ENCODE peak calls at places on chromosomes 6 and 20, in seven cellular contexts. U, G, I, W, Z, Y and T are unnamed samples. For H3K27me3, the result is how much of the 10 kb centered on the place peaks cover.

GRCh38 chr20:45822863-45823262 is 4.2 kb downstream of the TNNC2 start:
- DNase-seq in Y (peak), W (peak), G (peak), U (no peak), Z (no peak), I (no peak), T (peak)

GRCh38 chr20:57698191-57698866 is 11.5 kb downstream of the PMEPA1 start:
- DNase-seq in W (peak), U (peak), I (peak), Z (peak), Y (no peak), G (no peak), T (peak)

GRCh38 chr6:90368001-90368400 is 71.4 kb upstream of the BACH2 start:
- DNase-seq in W (no peak), G (no peak), I (no peak), Y (no peak), U (no peak), Z (no peak), T (no peak)

GRCh38 chr6:84150680-84151079 is 76.8 kb downstream of the CEP162 start:
- DNase-seq in U (peak), G (no peak), W (no peak), Z (no peak), I (peak), Y (no peak), T (no peak)

GRCh38 chr6:127462391-127462790 is 3.2 kb upstream of the KIAA0408 start:
- DNase-seq in U (no peak), Y (no peak), G (no peak), I (no peak), Z (no peak), W (peak), T (peak)

GRCh38 chr20:48959902-48960550 is 38.5 kb downstream of the ARFGEF2 start:
- DNase-seq in I (no peak), W (peak), Y (no peak), G (no peak), Z (no peak), U (no peak), T (no peak)

GRCh38 chr6:156379946-156380707 is 397.1 kb upstream of the ARID1B start:
- DNase-seq in G (no peak), Y (no peak), I (peak), U (peak), W (peak), Z (no peak), T (no peak)

GRCh38 chr6:105015482-105015881 is 58.6 kb downstream of the LIN28B start:
- DNase-seq in W (peak), G (no peak), Y (no peak), Z (no peak), I (peak), U (peak), T (peak)

GRCh38 chr20:37226889-37227288 is 34.7 kb downstream of the GHRH start:
- DNase-seq in I (peak), Y (peak), W (no peak), U (peak), G (peak), Z (no peak), T (no peak)

GRCh38 chr6:139540276-139540675 is 165.8 kb upstream of the CITED2 start:
- DNase-seq in Y (no peak), G (no peak), Z (peak), U (peak), I (peak), W (peak), T (peak)

GRCh38 chr6:157284738-157285421 is 38.4 kb downstream of the TMEM242 start:
- DNase-seq in G (no peak), Y (no peak), I (no peak), Z (no peak), W (no peak), U (no peak), T (no peak)

GRCh38 chr6:91664327-91664959 is 1077.6 kb upstream of the MAP3K7 start:
- DNase-seq in G (no peak), Y (no peak), U (no peak), Z (no peak), W (no peak), I (no peak), T (no peak)

GRCh38 chr20:15927893-15928650 is 645.2 kb downstream of the KIF16B start:
- DNase-seq in U (no peak), Z (no peak), Y (no peak), W (peak), G (no peak), I (no peak), T (no peak)

GRCh38 chr6:157358287-157358686 is 22.7 kb upstream of the ZDHHC14 start:
- DNase-seq in U (no peak), Y (no peak), W (no peak), G (no peak), I (no peak), Z (no peak), T (no peak)

GRCh38 chr6:92667843-92668242 is 751.5 kb downstream of the EPHA7 start:
- DNase-seq in Z (no peak), I (peak), U (peak), Y (no peak), G (no peak), W (no peak), T (no peak)

GRCh38 chr6:63558270-63558669 is 14.0 kb upstream of the LOC128125822 start:
- DNase-seq in W (no peak), G (no peak), U (no peak), Y (no peak), Z (no peak), I (no peak), T (no peak)

GRCh38 chr20:53929399-53929798 is 141.0 kb downstream of the BCAS1 start:
- DNase-seq in W (no peak), Y (no peak), I (no peak), Z (no peak), U (no peak), G (no peak), T (no peak)

GRCh38 chr6:107932580-107932979 is 25.4 kb downstream of the SEC63 start:
- DNase-seq in I (no peak), U (no peak), G (no peak), Z (no peak), W (no peak), Y (no peak), T (no peak)

GRCh38 chr6:117483004-117483644 is 650 bp downstream of the DCBLD1 start:
- DNase-seq in I (peak), Z (no peak), U (no peak), G (peak), Y (peak), W (peak), T (peak)

GRCh38 chr6:80329496-80329895 is 223.0 kb downstream of the BCKDHB start:
- DNase-seq in W (no peak), G (no peak), U (no peak), Z (no peak), I (no peak), Y (no peak), T (no peak)

GRCh38 chr6:6246539-6246938 is 73.9 kb downstream of the F13A1 start:
- DNase-seq in U (no peak), W (no peak), G (no peak), Y (no peak), Z (no peak), I (no peak), T (peak)

GRCh38 chr6:168192195-168192900 is 113.3 kb upstream of the FRMD1 start:
- DNase-seq in W (no peak), G (no peak), U (no peak), Y (peak), Z (no peak), I (no peak), T (peak)

GRCh38 chr6:3023663-3024483 is 24.2 kb downstream of the NQO2 start:
- DNase-seq in G (peak), U (peak), Z (peak), W (peak), I (peak), Y (peak), T (peak)

GRCh38 chr6:164347455-164347854 is 932.9 kb downstream of the QKI start:
- DNase-seq in W (no peak), Y (no peak), Z (no peak), U (no peak), G (no peak), I (no peak), T (no peak)

GRCh38 chr20:18390201-18390600 is 76.6 kb downstream of the DZANK1 start:
- DNase-seq in Y (no peak), U (no peak), W (no peak), G (no peak), Z (no peak), I (no peak), T (peak)
- H3K27me3 ChIP-seq in Y (under half), U (under half), W (under half), G (under half), Z (under half), I (under half), T (under half)

GRCh38 chr20:59463541-59463940 is 140.8 kb upstream of the PHACTR3 start:
- DNase-seq in Z (no peak), G (no peak), W (no peak), Y (no peak), I (no peak), U (no peak), T (no peak)

GRCh38 chr20:59462249-59462648 is 142.1 kb upstream of the PHACTR3 start:
- DNase-seq in I (no peak), G (no peak), Z (no peak), Y (no peak), W (no peak), U (no peak), T (no peak)

GRCh38 chr20:59458645-59459044 is 145.7 kb upstream of the PHACTR3 start:
- DNase-seq in Z (no peak), U (no peak), G (no peak), I (no peak), Y (no peak), W (no peak), T (no peak)

GRCh38 chr20:59459586-59459985 is 144.8 kb upstream of the PHACTR3 start:
- DNase-seq in G (no peak), Z (no peak), U (no peak), Y (no peak), W (no peak), I (no peak), T (no peak)

GRCh38 chr20:59460352-59460751 is 144.0 kb upstream of the PHACTR3 start:
- DNase-seq in I (no peak), W (no peak), G (no peak), U (no peak), Y (no peak), Z (no peak), T (no peak)
- H3K27ac ChIP-seq in I (no peak), W (no peak), G (no peak), U (no peak), Y (no peak), Z (no peak), T (no peak)

DNA sequence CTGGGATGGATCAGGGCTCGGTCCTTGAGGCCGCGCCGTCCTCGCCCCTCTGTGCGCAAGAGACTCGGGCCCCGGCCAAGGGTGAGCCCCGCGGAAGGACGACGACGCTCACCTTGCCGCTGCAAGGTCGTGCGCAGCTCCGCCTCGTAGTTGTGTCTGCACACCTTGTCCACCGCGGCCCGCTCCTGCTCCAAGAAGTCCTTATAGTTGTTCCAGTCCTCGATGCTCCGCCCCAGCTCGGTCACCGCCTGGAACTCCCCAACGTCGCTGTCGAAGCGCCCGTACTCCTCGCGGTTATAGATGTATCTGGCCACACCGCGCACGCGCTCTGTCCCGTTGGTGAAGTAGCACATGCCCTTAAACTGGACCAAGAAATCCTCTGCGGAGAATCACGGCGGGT is 1.8 kb downstream of the HLA-DQB2 start:
- DNase-seq in Z (no peak), I (no peak), W (no peak), U (no peak), Y (no peak), G (no peak), T (no peak)
- H3K27me3 ChIP-seq in Z (under half), I (under half), W (half or more), U (under half), Y (under half), G (under half), T (under half)

GRCh38 chr20:8156603-8157079 is 24.6 kb downstream of the PLCB1 start:
- DNase-seq in Z (peak), G (no peak), I (no peak), W (peak), Y (no peak), U (peak), T (peak)
- H3K27ac ChIP-seq in Z (no peak), G (no peak), I (no peak), W (no peak), Y (peak), U (no peak), T (peak)

DNA sequence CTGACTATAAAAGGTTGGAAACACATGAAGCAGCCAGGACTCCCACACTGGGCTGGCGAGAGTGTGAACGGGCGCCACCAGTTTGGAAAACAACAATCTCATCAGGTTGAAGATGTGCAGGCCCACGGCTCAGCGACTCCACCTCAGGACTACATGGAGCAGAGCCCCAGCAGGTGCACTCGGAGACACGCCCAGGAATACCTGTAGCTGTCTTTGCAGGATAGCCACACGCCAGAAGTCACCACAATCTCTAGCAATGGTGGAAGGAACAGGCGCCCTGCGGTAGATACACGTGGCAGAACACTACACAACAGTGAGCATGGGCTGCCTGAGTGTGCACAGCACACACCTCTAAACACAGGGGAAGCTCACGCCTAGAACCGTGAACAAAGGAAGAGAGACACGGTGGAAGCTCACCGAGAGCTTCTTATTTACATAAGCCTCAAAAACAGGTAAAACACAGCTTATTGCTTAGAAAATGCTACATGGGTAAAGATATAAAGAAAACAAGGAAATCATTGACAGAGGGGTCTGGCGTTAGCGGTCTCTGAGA is 28.7 kb upstream of the RPS6KA2 start:
- DNase-seq in G (no peak), Y (no peak), Z (no peak), W (no peak), U (no peak), I (no peak), T (no peak)
- H3K27me3 ChIP-seq in G (under half), Y (under half), Z (under half), W (under half), U (under half), I (under half), T (under half)

DNA sequence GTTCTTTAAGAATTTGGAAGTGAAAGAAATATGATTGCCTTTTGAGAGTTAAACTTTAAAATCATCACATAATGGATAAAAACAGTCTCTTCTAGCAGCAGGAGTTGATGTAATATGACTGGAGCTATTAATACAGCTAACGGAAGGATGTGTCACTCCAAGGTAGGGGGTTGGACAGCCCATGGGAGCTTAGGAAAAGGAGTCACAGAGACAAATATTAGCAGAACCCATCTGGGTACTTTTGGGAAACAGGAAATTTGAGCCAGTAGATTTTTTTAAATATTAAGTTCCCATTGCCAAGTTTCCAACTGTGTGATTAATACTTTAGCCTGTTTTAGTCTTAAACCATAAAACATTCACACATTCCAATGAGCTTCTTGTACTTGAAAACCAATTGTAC is 164.7 kb upstream of the RIMS1 start:
- DNase-seq in W (no peak), Z (no peak), I (peak), U (peak), G (no peak), Y (peak), T (no peak)
- H3K27ac ChIP-seq in W (no peak), Z (no peak), I (no peak), U (no peak), G (no peak), Y (peak), T (no peak)

DNA sequence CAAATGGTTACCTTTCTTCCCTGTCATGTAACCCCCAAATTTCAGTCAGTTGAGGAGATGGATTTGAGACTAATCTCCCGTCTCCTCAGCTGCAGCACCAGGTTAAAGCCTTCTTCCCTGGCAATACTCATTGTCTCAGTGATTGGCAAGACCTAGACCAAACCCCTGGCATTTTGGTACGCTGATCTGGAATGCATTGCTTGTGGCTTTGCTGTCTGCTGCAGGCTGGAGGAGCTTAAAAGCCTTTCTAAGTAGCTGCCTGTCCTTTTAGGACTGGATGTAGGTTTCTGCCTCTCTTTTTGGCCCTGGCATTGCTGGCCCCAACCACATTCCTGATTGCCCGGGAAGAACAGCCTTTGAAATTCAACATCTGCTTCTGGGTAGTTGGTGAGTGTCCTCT is 729.6 kb upstream of the GJE1 start:
- DNase-seq in I (no peak), Z (no peak), W (no peak), G (no peak), U (no peak), Y (no peak), T (no peak)
- H3K27me3 ChIP-seq in I (under half), Z (under half), W (under half), G (under half), U (under half), Y (under half), T (under half)

DNA sequence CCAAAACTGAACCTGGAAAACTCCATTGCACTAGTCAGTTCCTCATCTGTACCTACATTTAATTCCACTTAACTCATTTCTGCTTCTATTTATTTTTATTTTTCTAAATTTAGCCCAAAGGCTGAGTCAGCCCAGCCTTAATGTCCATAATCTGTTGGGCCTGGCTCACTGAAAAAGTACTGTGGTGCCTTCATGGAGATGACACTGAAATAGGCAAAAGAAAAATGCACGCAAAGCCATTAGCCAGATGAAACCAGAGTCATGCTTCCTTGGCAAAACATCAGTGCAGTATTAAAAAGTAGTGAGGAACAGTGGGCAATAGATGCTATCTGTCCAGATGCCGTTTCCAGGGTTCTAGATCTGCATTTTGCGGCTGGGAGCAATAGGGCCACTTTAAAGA is 14.7 kb upstream of the PLCB4 start:
- DNase-seq in U (peak), Y (no peak), I (no peak), W (no peak), G (no peak), Z (no peak), T (no peak)
- H3K27ac ChIP-seq in U (peak), Y (peak), I (no peak), W (no peak), G (no peak), Z (no peak), T (no peak)